ENCODE peak calls at places on chromosomes 3 and 15, in ten cellular contexts. P is body of pancreas; G is CD4-positive, CD25-positive, alpha-beta regulatory T cell; Y is tibial nerve; X is cardiac muscle cell; J is astrocyte; D is GM12864; W is psoas muscle; N is thyroid gland; R is CD8-positive, alpha-beta T cell. Z is an unnamed sample.
A peak's percentile ranks its signal among the peaks of the same experiment; 100 is the strongest.

GRCh38 chr3:183802989-183803388 is 22.4 kb downstream of the MAP6D1 start:
- DNase-seq in P (peak; percentile 51), G (no peak), Y (no peak), X (no peak), J (peak; percentile 36), D (no peak), W (no peak), N (no peak), R (no peak), Z (no peak)

GRCh38 chr3:76403556-76403955 is 618.2 kb upstream of the ZNF717 start:
- DNase-seq in P (no peak), G (no peak), Y (no peak), X (no peak), J (peak; percentile 8), D (no peak), W (no peak), N (no peak), R (no peak), Z (no peak)

GRCh38 chr3:42189071-42189470 is 76.9 kb downstream of the CCK start:
- DNase-seq in P (no peak), G (no peak), Y (no peak), X (no peak), J (no peak), D (no peak), W (no peak), N (peak; percentile 13), R (no peak), Z (no peak)

GRCh38 chr3:106401666-106402319 is 533.0 kb upstream of the CBLB start:
- DNase-seq in P (no peak), G (no peak), Y (no peak), X (no peak), J (peak; percentile 72), D (no peak), W (no peak), N (no peak), R (no peak), Z (no peak)

GRCh38 chr15:56736308-56736707 is 3.0 kb upstream of the ZNF280D start:
- DNase-seq in P (no peak), G (no peak), Y (no peak), X (no peak), J (peak; percentile 70), D (no peak), W (no peak), N (no peak), R (no peak), Z (no peak)

GRCh38 chr3:139530717-139531116 is 8.8 kb downstream of the RBP1 start:
- DNase-seq in P (no peak), G (no peak), Y (no peak), X (no peak), J (no peak), D (no peak), W (no peak), N (no peak), R (no peak), Z (no peak)

GRCh38 chr3:51962854-51963530 is 4.3 kb downstream of the PCBP4 start:
- DNase-seq in P (no peak), G (no peak), Y (no peak), X (peak; percentile 22), J (no peak), D (no peak), W (no peak), N (no peak), R (no peak), Z (no peak)

GRCh38 chr3:122377975-122378374 is 5.1 kb downstream of the MIX23 start:
- DNase-seq in P (no peak), G (no peak), Y (no peak), X (no peak), J (no peak), D (no peak), W (no peak), N (no peak), R (no peak), Z (no peak)

GRCh38 chr3:186001838-186002237 is 64.0 kb upstream of the TRA2B start:
- DNase-seq in P (no peak), G (no peak), Y (no peak), X (no peak), J (no peak), D (no peak), W (no peak), N (no peak), R (no peak), Z (no peak)

GRCh38 chr15:100762913-100763627 is 116.6 kb upstream of the ALDH1A3 start:
- DNase-seq in P (no peak), G (no peak), Y (no peak), X (no peak), J (no peak), D (no peak), W (no peak), N (no peak), R (no peak), Z (no peak)

GRCh38 chr3:128170866-128171516 is 17.7 kb downstream of the EEFSEC start:
- DNase-seq in P (peak; percentile 71), G (no peak), Y (no peak), X (peak; percentile 83), J (peak; percentile 62), D (no peak), W (peak; percentile 44), N (peak; percentile 60), R (no peak), Z (no peak)

GRCh38 chr15:67543348-67543718 is 830 bp downstream of the MAP2K5 start:
- DNase-seq in P (peak; percentile 25), G (no peak), Y (no peak), X (no peak), J (no peak), D (no peak), W (peak; percentile 22), N (peak; percentile 28), R (no peak), Z (no peak)

GRCh38 chr15:39874890-39875549 is 45.0 kb downstream of the GPR176 start:
- DNase-seq in P (peak; percentile 48), G (no peak), Y (no peak), X (peak; percentile 40), J (no peak), D (no peak), W (no peak), N (peak; percentile 21), R (no peak), Z (peak; percentile 37)

GRCh38 chr3:140823106-140823505 is 118.5 kb upstream of the SLC25A36 start:
- DNase-seq in P (no peak), G (no peak), Y (no peak), X (no peak), J (no peak), D (no peak), W (no peak), N (no peak), R (no peak), Z (no peak)

GRCh38 chr3:143883151-143883550 is 34.9 kb upstream of the SLC9A9 start:
- DNase-seq in P (no peak), G (no peak), Y (no peak), X (no peak), J (no peak), D (no peak), W (no peak), N (no peak), R (no peak), Z (no peak)

GRCh38 chr15:38042707-38043445 is 108.4 kb downstream of the TMCO5A start:
- DNase-seq in P (peak; percentile 37), G (no peak), Y (no peak), X (no peak), J (no peak), D (no peak), W (no peak), N (no peak), R (no peak), Z (no peak)
- H3K4me3 ChIP-seq in P (no peak overlapping the region), G (no peak overlapping the region), Y (no peak overlapping the region), X (no peak overlapping the region), J (no peak overlapping the region), D (no peak overlapping the region), W (no peak overlapping the region), N (no peak overlapping the region), R (no peak overlapping the region), Z (no peak overlapping the region)

DNA sequence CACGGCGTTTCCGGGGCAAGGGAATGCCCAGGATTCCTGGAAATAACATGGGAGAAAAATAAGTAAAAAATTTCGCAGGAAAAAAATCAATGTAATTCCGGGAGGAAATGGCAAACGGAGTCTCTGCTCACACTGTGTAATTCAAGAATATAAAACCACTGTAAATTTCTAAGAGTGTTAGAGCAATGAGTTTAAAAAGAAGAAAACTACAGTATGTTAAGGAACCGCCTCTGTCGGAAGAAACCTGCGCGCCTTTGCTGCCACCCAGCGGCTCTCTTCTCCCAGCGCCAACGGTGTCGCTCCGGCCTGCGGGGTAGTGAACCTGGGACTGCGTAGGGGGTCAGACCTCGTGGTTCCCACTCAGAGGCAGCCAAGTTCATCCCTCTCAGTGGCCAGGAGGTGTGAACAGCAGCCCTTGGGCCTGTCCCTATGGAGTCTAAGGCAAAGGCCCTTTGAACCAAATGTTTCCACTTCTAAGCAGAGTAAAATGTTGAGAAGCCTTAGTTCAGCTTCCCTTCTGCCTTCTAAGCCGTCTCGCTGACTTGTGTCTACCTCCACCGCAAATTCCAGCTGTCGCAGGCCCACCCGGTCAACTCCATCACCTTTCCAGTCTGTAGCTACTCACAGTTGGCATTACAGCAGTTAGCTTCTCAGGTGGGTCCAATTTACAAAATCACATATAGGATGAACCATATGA is 896 bp upstream of the RAB27A start:
- DNase-seq in P (peak; percentile 86), G (peak; percentile 83), Y (peak; percentile 57), X (peak; percentile 90), J (peak; percentile 57), D (no peak), W (peak; percentile 82), N (peak; percentile 87), R (peak; percentile 75), Z (peak; percentile 53)
- H3K4me3 ChIP-seq in P (peak overlapping the region; percentile 84), G (peak overlapping the region; percentile 92), Y (peak overlapping the region; percentile 88), X (peak overlapping the region; percentile 70), J (peak overlapping the region; percentile 86), D (peak overlapping the region; percentile 82), W (peak overlapping the region; percentile 68), N (peak overlapping the region; percentile 63), R (peak overlapping the region; percentile 74), Z (peak overlapping the region; percentile 77)

GRCh38 chr15:82849556-82850241 is 40.3 kb downstream of the WHAMM start:
- DNase-seq in P (peak; percentile 90), G (no peak), Y (no peak), X (peak; percentile 90), J (peak; percentile 74), D (peak; percentile 49), W (peak; percentile 81), N (peak; percentile 92), R (no peak), Z (peak; percentile 79)
- H3K4me3 ChIP-seq in P (no peak overlapping the region), G (no peak overlapping the region), Y (no peak overlapping the region), X (no peak overlapping the region), J (no peak overlapping the region), D (no peak overlapping the region), W (peak overlapping the region; percentile 12), N (no peak overlapping the region), R (no peak overlapping the region), Z (no peak overlapping the region)

GRCh38 chr3:46316258-46316657 is 37.7 kb upstream of the CCR2 start:
- DNase-seq in P (no peak), G (no peak), Y (no peak), X (no peak), J (no peak), D (no peak), W (no peak), N (no peak), R (no peak), Z (no peak)

GRCh38 chr3:46325645-46326300 is 28.1 kb upstream of the CCR2 start:
- DNase-seq in P (no peak), G (no peak), Y (no peak), X (no peak), J (no peak), D (no peak), W (no peak), N (no peak), R (no peak), Z (no peak)

GRCh38 chr3:46318207-46318606 is 35.7 kb upstream of the CCR2 start:
- DNase-seq in P (no peak), G (no peak), Y (no peak), X (no peak), J (no peak), D (no peak), W (no peak), N (no peak), R (no peak), Z (no peak)

GRCh38 chr3:46321461-46322104 is 32.3 kb upstream of the CCR2 start:
- DNase-seq in P (no peak), G (no peak), Y (no peak), X (no peak), J (no peak), D (no peak), W (no peak), N (no peak), R (no peak), Z (no peak)
- H3K4me3 ChIP-seq in P (no peak overlapping the region), G (no peak overlapping the region), Y (no peak overlapping the region), X (no peak overlapping the region), J (no peak overlapping the region), D (no peak overlapping the region), W (no peak overlapping the region), N (no peak overlapping the region), R (no peak overlapping the region), Z (no peak overlapping the region)